ENCODE peak calls at places on chromosomes 3 and 15, in four cellular contexts. Q is IMR-90, R is H9, U is H1. B is an unnamed sample.
A peak's percentile ranks its signal among the peaks of the same experiment; 100 is the strongest.

GRCh38 chr3:106963446-106963845 is 413.8 kb upstream of the CCDC54 start:
- DNase-seq in Q (peak; percentile 59), R (no peak), U (no peak), B (no peak)

GRCh38 chr3:98233468-98233867 is 30.6 kb upstream of the OR5H6 start:
- DNase-seq in Q (no peak), R (no peak), U (no peak), B (no peak)

GRCh38 chr3:48338635-48339034 is 5.2 kb upstream of the SPINK8 start:
- DNase-seq in Q (no peak), R (no peak), U (no peak), B (no peak)

GRCh38 chr3:156472150-156472549 is 82.8 kb downstream of the SSR3 start:
- DNase-seq in Q (no peak), R (no peak), U (no peak), B (no peak)

GRCh38 chr3:101066776-101067175 is 73.6 kb upstream of the ABI3BP start:
- DNase-seq in Q (peak; percentile 50), R (no peak), U (no peak), B (peak; percentile 10)

GRCh38 chr3:40924559-40925058 is 274.7 kb upstream of the CTNNB1 start:
- DNase-seq in Q (no peak), R (no peak), U (no peak), B (no peak)

GRCh38 chr3:172520332-172520831 is 2.8 kb downstream of the TNFSF10 start:
- DNase-seq in Q (peak; percentile 95), R (no peak), U (no peak), B (no peak)

GRCh38 chr3:194129581-194130133 is 6.3 kb upstream of the HES1 start:
- DNase-seq in Q (no peak), R (peak; percentile 69), U (no peak), B (peak; percentile 78)

GRCh38 chr3:40620151-40620550 is 95.4 kb downstream of the ZNF621 start:
- DNase-seq in Q (no peak), R (no peak), U (no peak), B (peak; percentile 14)

GRCh38 chr15:90838544-90838943 is 29.8 kb upstream of the FURIN start:
- DNase-seq in Q (no peak), R (no peak), U (no peak), B (no peak)

GRCh38 chr3:196519738-196520122 is 4.6 kb upstream of the SMCO1 start:
- DNase-seq in Q (no peak), R (no peak), U (no peak), B (peak; percentile 37)

GRCh38 chr3:87333393-87333892 is 57.1 kb upstream of the POU1F1 start:
- DNase-seq in Q (peak; percentile 80), R (no peak), U (no peak), B (peak; percentile 9)

GRCh38 chr3:162142511-162142910 is 645.9 kb downstream of the OTOL1 start:
- DNase-seq in Q (peak; percentile 70), R (no peak), U (no peak), B (no peak)

GRCh38 chr3:69913422-69913821 is 86.1 kb upstream of the SAMMSON start:
- DNase-seq in Q (no peak), R (no peak), U (no peak), B (no peak)

GRCh38 chr3:95607926-95608325 is 1206.5 kb upstream of the EPHA6 start:
- DNase-seq in Q (no peak), R (no peak), U (no peak), B (no peak)

GRCh38 chr3:23263796-23264195 is 60.7 kb downstream of the UBE2E2 start:
- DNase-seq in Q (peak; percentile 82), R (no peak), U (no peak), B (no peak)

GRCh38 chr3:106811376-106811775 is 565.9 kb upstream of the CCDC54 start:
- DNase-seq in Q (peak; percentile 88), R (no peak), U (no peak), B (no peak)

GRCh38 chr3:143002083-143002712 is 828 bp downstream of the U2SURP start:
- DNase-seq in Q (peak; percentile 25), R (no peak), U (no peak), B (peak; percentile 65)

GRCh38 chr3:71072288-71072687 is 511.2 kb downstream of the FOXP1 start:
- DNase-seq in Q (no peak), R (no peak), U (no peak), B (no peak)

GRCh38 chr3:13815088-13815683 is 64.7 kb downstream of the WNT7A start:
- DNase-seq in Q (no peak), R (no peak), U (no peak), B (no peak)

GRCh38 chr3:107124885-107125284 is 252.4 kb upstream of the CCDC54 start:
- DNase-seq in Q (peak; percentile 83), R (no peak), U (no peak), B (peak; percentile 96)

GRCh38 chr3:61688307-61688695 is 126.9 kb downstream of the PTPRG start:
- DNase-seq in Q (no peak), R (peak; percentile 96), U (peak; percentile 94), B (peak; percentile 98)

GRCh38 chr15:40064231-40064894 is 25.4 kb upstream of the SRP14 start:
- DNase-seq in Q (peak; percentile 73), R (no peak), U (no peak), B (peak; percentile 91)

GRCh38 chr15:97680606-97681220 is 279.8 kb upstream of the ARRDC4 start:
- DNase-seq in Q (no peak), R (no peak), U (no peak), B (no peak)

GRCh38 chr3:177595789-177596188 is 398.5 kb upstream of the TBL1XR1 start:
- DNase-seq in Q (peak; percentile 93), R (no peak), U (no peak), B (no peak)

GRCh38 chr3:44066806-44067205 is 174.9 kb upstream of the TOPAZ1 start:
- DNase-seq in Q (no peak), R (no peak), U (no peak), B (no peak)

GRCh38 chr15:69035205-69035917 is 20.9 kb downstream of the NOX5 start:
- DNase-seq in Q (no peak), R (peak; percentile 86), U (peak; percentile 21), B (peak; percentile 70)

DNA sequence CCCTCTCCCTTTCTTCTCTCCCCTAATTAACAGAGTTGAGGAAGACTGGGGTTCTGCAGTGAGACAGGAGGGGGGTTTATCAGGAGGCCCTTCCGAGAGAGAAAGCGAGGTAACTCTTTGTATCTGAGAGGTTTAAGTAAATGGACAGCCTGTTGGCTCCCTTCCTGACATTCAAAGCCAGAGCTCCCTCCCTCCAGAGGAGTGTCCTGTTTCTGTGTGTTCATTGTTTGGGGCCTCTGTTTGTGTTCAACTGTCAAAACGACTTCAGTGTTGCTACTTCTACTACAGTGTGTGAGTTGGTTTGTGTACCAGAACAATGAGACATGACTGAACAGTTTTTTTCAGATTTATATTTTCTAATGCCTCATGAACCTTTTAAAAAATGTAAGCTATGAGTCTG is 382.8 kb upstream of the RARB start:
- DNase-seq in Q (no peak), R (no peak), U (no peak), B (no peak)
- H4K5ac ChIP-seq in Q (no peak overlapping the region), R (no peak overlapping the region), U (no peak overlapping the region), B (no peak overlapping the region)

GRCh38 chr3:32391643-32392529 is at the start of gene CMTM7:
- DNase-seq in Q (peak; percentile 35), R (peak; percentile 81), U (no peak), B (peak; percentile 70)
- H2BK5ac ChIP-seq in Q (peak within 1 kb of the TSS; percentile 52), R (no peak within 1 kb of the TSS), U (peak within 1 kb of the TSS; percentile 52), B (no peak within 1 kb of the TSS)

GRCh38 chr3:165336786-165337185 is 140.6 kb upstream of the SLITRK3 start:
- DNase-seq in Q (no peak), R (no peak), U (no peak), B (no peak)

GRCh38 chr3:165343185-165343584 is 147.0 kb upstream of the SLITRK3 start:
- DNase-seq in Q (no peak), R (no peak), U (no peak), B (no peak)

GRCh38 chr3:165339753-165340152 is 143.6 kb upstream of the SLITRK3 start:
- DNase-seq in Q (peak; percentile 4), R (no peak), U (no peak), B (peak; percentile 23)
- H4K5ac ChIP-seq in Q (no peak overlapping the region), R (no peak overlapping the region), U (no peak overlapping the region), B (no peak overlapping the region)

DNA sequence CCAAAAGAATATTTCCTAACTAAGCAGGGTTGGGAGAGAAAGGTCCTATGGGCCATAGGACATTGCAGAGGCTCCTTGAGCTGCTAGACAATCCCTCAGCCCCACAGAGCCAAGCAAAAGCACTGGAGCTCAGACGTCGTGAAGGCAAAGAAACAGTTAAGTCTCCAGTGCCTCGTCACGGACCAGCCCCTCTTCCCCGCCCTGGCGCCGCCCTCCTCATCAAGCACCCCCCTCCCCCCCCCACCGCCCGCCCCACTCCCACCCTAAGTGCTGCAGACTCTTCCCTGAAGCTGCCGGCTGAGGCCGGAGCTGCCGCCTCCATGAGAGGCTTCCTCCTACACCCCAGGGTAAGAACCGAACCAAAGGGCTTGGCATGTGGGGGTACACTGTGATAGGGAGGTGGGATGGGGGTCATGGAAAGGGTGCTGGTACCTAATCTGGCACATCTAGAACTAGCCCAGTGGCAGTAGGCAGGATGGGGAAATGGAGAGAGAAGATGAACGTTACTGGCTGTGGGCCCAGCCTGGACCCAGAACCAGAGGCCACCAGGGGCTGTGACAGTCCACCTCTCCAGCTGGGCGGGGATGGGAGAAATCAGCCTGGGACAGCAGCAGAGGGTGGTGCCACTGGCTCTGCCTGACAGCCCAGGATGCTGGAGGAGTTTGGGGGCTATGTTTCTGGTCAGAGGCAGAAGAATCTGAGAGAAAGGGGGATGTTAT is at the start of gene MAP1A:
- DNase-seq in Q (peak; percentile 71), R (peak; percentile 77), U (no peak), B (peak; percentile 75)
- H2BK5ac ChIP-seq in Q (peak within 1 kb of the TSS; percentile 92), R (no peak within 1 kb of the TSS), U (no peak within 1 kb of the TSS), B (no peak within 1 kb of the TSS)

DNA sequence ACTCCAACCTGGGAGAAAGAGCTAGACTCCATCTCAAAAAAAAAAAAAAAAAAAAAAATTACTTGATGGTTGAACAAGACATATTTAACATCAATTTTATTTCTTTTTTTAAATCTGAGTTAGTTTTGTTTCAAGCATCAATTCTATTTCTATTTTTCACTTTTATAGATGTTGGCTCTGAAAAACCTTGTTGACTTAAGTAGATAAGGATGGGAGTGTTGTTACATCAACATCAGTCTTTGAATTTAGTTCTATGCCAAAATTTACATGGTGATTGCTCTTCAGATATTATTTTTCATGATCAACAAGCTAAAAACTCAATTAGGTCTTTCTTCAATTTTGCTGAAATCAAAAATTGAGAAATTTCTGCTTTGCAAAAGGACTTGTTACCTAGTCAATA is 66.9 kb downstream of the SERP1 start:
- DNase-seq in Q (no peak), R (no peak), U (no peak), B (no peak)
- H4K5ac ChIP-seq in Q (no peak overlapping the region), R (no peak overlapping the region), U (no peak overlapping the region), B (no peak overlapping the region)

DNA sequence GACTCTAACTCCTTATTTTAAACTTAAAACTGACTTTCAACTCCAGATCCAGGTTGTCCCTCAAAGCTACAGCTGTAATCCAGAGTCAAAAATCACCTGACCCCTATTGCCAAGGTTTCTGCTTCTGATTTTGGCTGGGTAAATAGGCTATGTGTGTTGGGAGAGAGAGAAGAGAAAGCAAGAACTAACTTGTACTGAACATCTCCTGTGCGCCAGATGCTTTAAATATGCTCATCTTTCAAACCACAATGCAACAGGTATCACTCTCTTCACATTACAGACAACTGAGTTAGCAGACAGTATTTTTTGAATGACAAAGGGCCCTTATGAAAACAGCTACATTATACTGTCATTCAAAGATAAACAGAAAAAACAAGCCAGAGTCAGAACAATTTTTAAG is 7.0 kb downstream of the WWTR1 start:
- DNase-seq in Q (no peak), R (no peak), U (no peak), B (no peak)
- H2BK5ac ChIP-seq in Q (no peak overlapping the region), R (no peak overlapping the region), U (no peak overlapping the region), B (no peak overlapping the region)

GRCh38 chr3:30370681-30371271 is 235.6 kb upstream of the TGFBR2 start:
- DNase-seq in Q (no peak), R (no peak), U (no peak), B (peak; percentile 9)
- H4K5ac ChIP-seq in Q (no peak overlapping the region), R (no peak overlapping the region), U (no peak overlapping the region), B (no peak overlapping the region)